ENCODE peak calls at places on chromosomes 13 and 19, in four cellular contexts. One of them, this sample, is unnamed.

GRCh38 chr19:52961981-52962380 is 700 bp downstream of the ZNF816 start:
- DNase-seq in amniotic stem cell: no peak
- DNase-seq in astrocyte of the spinal cord: no peak
- DNase-seq in AG10803: no peak
- DNase-seq in this sample: no peak

GRCh38 chr13:53170910-53171309 is 142.3 kb downstream of the OLFM4 start:
- DNase-seq in amniotic stem cell: no peak
- DNase-seq in astrocyte of the spinal cord: no peak
- DNase-seq in AG10803: no peak
- DNase-seq in this sample: no peak

GRCh38 chr19:50378169-50378862 is 2.1 kb downstream of the NR1H2 start:
- DNase-seq in amniotic stem cell: no peak
- DNase-seq in astrocyte of the spinal cord: no peak
- DNase-seq in AG10803: no peak
- DNase-seq in this sample: no peak

GRCh38 chr19:46472592-46472991 is 1.2 kb upstream of the PNMA8A start:
- DNase-seq in amniotic stem cell: no peak
- DNase-seq in astrocyte of the spinal cord: no peak
- DNase-seq in AG10803: no peak
- DNase-seq in this sample: no peak

GRCh38 chr19:44722131-44723121 is 23.5 kb downstream of the CEACAM16 start:
- DNase-seq in amniotic stem cell: no peak
- DNase-seq in astrocyte of the spinal cord: no peak
- DNase-seq in AG10803: no peak
- DNase-seq in this sample: no peak

GRCh38 chr19:41144403-41144802 is 30.2 kb downstream of the CYP2F1 start:
- DNase-seq in amniotic stem cell: peak
- DNase-seq in astrocyte of the spinal cord: peak
- DNase-seq in AG10803: peak
- DNase-seq in this sample: peak

GRCh38 chr13:49046534-49046933 is 70.8 kb downstream of the FNDC3A start:
- DNase-seq in amniotic stem cell: no peak
- DNase-seq in astrocyte of the spinal cord: no peak
- DNase-seq in AG10803: peak
- DNase-seq in this sample: no peak

GRCh38 chr19:18433735-18434398 is 4.1 kb downstream of the ISYNA1 start:
- DNase-seq in amniotic stem cell: no peak
- DNase-seq in astrocyte of the spinal cord: no peak
- DNase-seq in AG10803: no peak
- DNase-seq in this sample: no peak

GRCh38 chr13:27450921-27451461 is 627 bp upstream of the MTIF3 start:
- DNase-seq in amniotic stem cell: peak
- DNase-seq in astrocyte of the spinal cord: peak
- DNase-seq in AG10803: peak
- DNase-seq in this sample: no peak

GRCh38 chr19:53034948-53035675 is 9.4 kb upstream of the ERVV-2 start:
- DNase-seq in amniotic stem cell: no peak
- DNase-seq in astrocyte of the spinal cord: no peak
- DNase-seq in AG10803: no peak
- DNase-seq in this sample: no peak

GRCh38 chr19:50323782-50324133 is 5.4 kb downstream of the KCNC3 start:
- DNase-seq in amniotic stem cell: no peak
- DNase-seq in astrocyte of the spinal cord: no peak
- DNase-seq in AG10803: no peak
- DNase-seq in this sample: no peak

GRCh38 chr13:70623260-70623659 is 515.0 kb upstream of the KLHL1 start:
- DNase-seq in amniotic stem cell: no peak
- DNase-seq in astrocyte of the spinal cord: peak
- DNase-seq in AG10803: peak
- DNase-seq in this sample: no peak

GRCh38 chr13:51269039-51269438 is 46.8 kb downstream of the FAM124A start:
- DNase-seq in amniotic stem cell: no peak
- DNase-seq in astrocyte of the spinal cord: peak
- DNase-seq in AG10803: peak
- DNase-seq in this sample: no peak

GRCh38 chr13:99666146-99666805 is 165.0 kb downstream of the TM9SF2 start:
- DNase-seq in amniotic stem cell: no peak
- DNase-seq in astrocyte of the spinal cord: no peak
- DNase-seq in AG10803: no peak
- DNase-seq in this sample: no peak

GRCh38 chr19:18023596-18024212 is 15.7 kb downstream of the ARRDC2 start:
- DNase-seq in amniotic stem cell: no peak
- DNase-seq in astrocyte of the spinal cord: peak
- DNase-seq in AG10803: peak
- DNase-seq in this sample: no peak

This sample was measured in fibroblast of the conjunctiva.